ENCODE peak calls at places on chromosomes 6 and 20, in six cellular contexts. One of them, this sample, is unnamed. For H3K4me1, the result is how much of the 10 kb centered on the place peaks cover.

GRCh38 chr6:135182120-135182992 is 1.2 kb downstream of the MYB start:
- DNase-seq in A549: peak
- DNase-seq in stomach: peak
- DNase-seq in transverse colon: peak
- DNase-seq in tibial nerve: no peak
- DNase-seq in K562: peak
- DNase-seq in this sample: no peak

GRCh38 chr6:52503344-52503747 is 73.5 kb downstream of the TRAM2 start:
- DNase-seq in A549: peak
- DNase-seq in stomach: no peak
- DNase-seq in transverse colon: no peak
- DNase-seq in tibial nerve: no peak
- DNase-seq in K562: peak
- DNase-seq in this sample: no peak

GRCh38 chr20:33125983-33126382 is 42.0 kb upstream of the BPIFA2 start:
- DNase-seq in A549: no peak
- DNase-seq in stomach: peak
- DNase-seq in transverse colon: no peak
- DNase-seq in tibial nerve: no peak
- DNase-seq in K562: no peak
- DNase-seq in this sample: no peak

GRCh38 chr6:163354779-163355431 is 59.6 kb upstream of the QKI start:
- DNase-seq in A549: no peak
- DNase-seq in stomach: no peak
- DNase-seq in transverse colon: no peak
- DNase-seq in tibial nerve: peak
- DNase-seq in K562: no peak
- DNase-seq in this sample: peak

GRCh38 chr20:16350465-16350864 is 222.8 kb downstream of the KIF16B start:
- DNase-seq in A549: peak
- DNase-seq in stomach: no peak
- DNase-seq in transverse colon: no peak
- DNase-seq in tibial nerve: no peak
- DNase-seq in K562: no peak
- DNase-seq in this sample: no peak

GRCh38 chr6:3584611-3585010 is 127.8 kb upstream of the SLC22A23 start:
- DNase-seq in A549: no peak
- DNase-seq in stomach: no peak
- DNase-seq in transverse colon: no peak
- DNase-seq in tibial nerve: no peak
- DNase-seq in K562: no peak
- DNase-seq in this sample: no peak

GRCh38 chr6:37006793-37007339 is 1.4 kb downstream of the FGD2 start:
- DNase-seq in A549: no peak
- DNase-seq in stomach: no peak
- DNase-seq in transverse colon: no peak
- DNase-seq in tibial nerve: no peak
- DNase-seq in K562: no peak
- DNase-seq in this sample: no peak

GRCh38 chr6:20424679-20425078 is 23.0 kb downstream of the E2F3 start:
- DNase-seq in A549: no peak
- DNase-seq in stomach: no peak
- DNase-seq in transverse colon: no peak
- DNase-seq in tibial nerve: no peak
- DNase-seq in K562: no peak
- DNase-seq in this sample: no peak

GRCh38 chr6:5728726-5729434 is 277.8 kb downstream of the NRN1 start:
- DNase-seq in A549: no peak
- DNase-seq in stomach: no peak
- DNase-seq in transverse colon: no peak
- DNase-seq in tibial nerve: no peak
- DNase-seq in K562: no peak
- DNase-seq in this sample: no peak

GRCh38 chr6:15763827-15764226 is 101.0 kb upstream of the DTNBP1 start:
- DNase-seq in A549: peak
- DNase-seq in stomach: no peak
- DNase-seq in transverse colon: peak
- DNase-seq in tibial nerve: no peak
- DNase-seq in K562: no peak
- DNase-seq in this sample: no peak

GRCh38 chr20:13995086-13995665 is at the start of gene MACROD2:
- DNase-seq in A549: peak
- DNase-seq in stomach: peak
- DNase-seq in transverse colon: peak
- DNase-seq in tibial nerve: peak
- DNase-seq in K562: peak
- DNase-seq in this sample: peak

GRCh38 chr20:56989516-56989915 is 276.9 kb downstream of the BMP7 start:
- DNase-seq in A549: no peak
- DNase-seq in stomach: no peak
- DNase-seq in transverse colon: no peak
- DNase-seq in tibial nerve: no peak
- DNase-seq in K562: no peak
- DNase-seq in this sample: no peak

GRCh38 chr6:95230071-95230740 is 347.1 kb upstream of the MANEA start:
- DNase-seq in A549: no peak
- DNase-seq in stomach: no peak
- DNase-seq in transverse colon: no peak
- DNase-seq in tibial nerve: no peak
- DNase-seq in K562: no peak
- DNase-seq in this sample: no peak

GRCh38 chr6:9583946-9584345 is 830.9 kb downstream of the TFAP2A start:
- DNase-seq in A549: no peak
- DNase-seq in stomach: no peak
- DNase-seq in transverse colon: no peak
- DNase-seq in tibial nerve: no peak
- DNase-seq in K562: no peak
- DNase-seq in this sample: no peak

GRCh38 chr6:112054001-112054400 is at the start of gene CCN6:
- DNase-seq in A549: no peak
- DNase-seq in stomach: no peak
- DNase-seq in transverse colon: no peak
- DNase-seq in tibial nerve: no peak
- DNase-seq in K562: no peak
- DNase-seq in this sample: no peak

GRCh38 chr20:43849496-43850197 is 65.0 kb upstream of the TOX2 start:
- DNase-seq in A549: peak
- DNase-seq in stomach: no peak
- DNase-seq in transverse colon: no peak
- DNase-seq in tibial nerve: no peak
- DNase-seq in K562: no peak
- DNase-seq in this sample: no peak
- TF ChIP-seq EP300 in A549: no peak
- TF ChIP-seq EP300 in stomach: peak
- TF ChIP-seq EP300 in transverse colon: no peak
- TF ChIP-seq EP300 in tibial nerve: no peak
- TF ChIP-seq EP300 in K562: no peak
- TF ChIP-seq EP300 in this sample: no peak

DNA sequence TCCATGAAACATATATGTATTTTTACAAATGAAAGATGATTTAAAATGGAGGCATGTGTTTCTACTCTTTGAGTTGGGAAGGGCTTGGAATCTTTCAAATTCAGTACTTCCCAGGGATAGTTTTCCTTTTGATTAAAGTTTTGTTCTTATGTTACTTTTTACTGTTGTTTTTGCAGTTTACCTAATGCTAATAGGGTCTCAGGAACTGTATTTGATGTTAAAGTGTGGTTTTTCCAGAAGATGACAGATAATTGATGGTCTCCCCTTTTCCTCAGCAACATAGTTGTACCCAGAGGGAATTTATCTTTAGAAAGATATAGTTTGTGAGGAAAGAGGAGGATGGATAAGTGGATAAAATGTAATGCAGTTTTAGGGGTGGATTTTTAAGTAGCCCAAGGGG is 42.1 kb downstream of the GNAS start:
- DNase-seq in A549: no peak
- DNase-seq in stomach: no peak
- DNase-seq in transverse colon: no peak
- DNase-seq in tibial nerve: no peak
- DNase-seq in K562: no peak
- DNase-seq in this sample: no peak
- H3K4me1 ChIP-seq in A549: under half
- H3K4me1 ChIP-seq in stomach: half or more
- H3K4me1 ChIP-seq in transverse colon: under half
- H3K4me1 ChIP-seq in tibial nerve: under half
- H3K4me1 ChIP-seq in K562: under half
- H3K4me1 ChIP-seq in this sample: under half

GRCh38 chr6:96784650-96785049 is 52.6 kb downstream of the GPR63 start:
- DNase-seq in A549: no peak
- DNase-seq in stomach: no peak
- DNase-seq in transverse colon: no peak
- DNase-seq in tibial nerve: no peak
- DNase-seq in K562: no peak
- DNase-seq in this sample: no peak
- H3K27ac ChIP-seq in A549: no peak
- H3K27ac ChIP-seq in stomach: no peak
- H3K27ac ChIP-seq in transverse colon: no peak
- H3K27ac ChIP-seq in tibial nerve: no peak
- H3K27ac ChIP-seq in K562: no peak
- H3K27ac ChIP-seq in this sample: no peak

GRCh38 chr20:25340380-25340779 is 50.3 kb downstream of the ABHD12 start:
- DNase-seq in A549: no peak
- DNase-seq in stomach: no peak
- DNase-seq in transverse colon: no peak
- DNase-seq in tibial nerve: no peak
- DNase-seq in K562: no peak
- DNase-seq in this sample: no peak

GRCh38 chr20:25336561-25337422 is 53.8 kb downstream of the ABHD12 start:
- DNase-seq in A549: peak
- DNase-seq in stomach: no peak
- DNase-seq in transverse colon: no peak
- DNase-seq in tibial nerve: no peak
- DNase-seq in K562: no peak
- DNase-seq in this sample: no peak

GRCh38 chr20:25341716-25342680 is 48.6 kb downstream of the ABHD12 start:
- DNase-seq in A549: no peak
- DNase-seq in stomach: no peak
- DNase-seq in transverse colon: no peak
- DNase-seq in tibial nerve: no peak
- DNase-seq in K562: no peak
- DNase-seq in this sample: no peak

GRCh38 chr20:25339608-25340007 is 51.0 kb downstream of the ABHD12 start:
- DNase-seq in A549: no peak
- DNase-seq in stomach: peak
- DNase-seq in transverse colon: peak
- DNase-seq in tibial nerve: no peak
- DNase-seq in K562: no peak
- DNase-seq in this sample: no peak

DNA sequence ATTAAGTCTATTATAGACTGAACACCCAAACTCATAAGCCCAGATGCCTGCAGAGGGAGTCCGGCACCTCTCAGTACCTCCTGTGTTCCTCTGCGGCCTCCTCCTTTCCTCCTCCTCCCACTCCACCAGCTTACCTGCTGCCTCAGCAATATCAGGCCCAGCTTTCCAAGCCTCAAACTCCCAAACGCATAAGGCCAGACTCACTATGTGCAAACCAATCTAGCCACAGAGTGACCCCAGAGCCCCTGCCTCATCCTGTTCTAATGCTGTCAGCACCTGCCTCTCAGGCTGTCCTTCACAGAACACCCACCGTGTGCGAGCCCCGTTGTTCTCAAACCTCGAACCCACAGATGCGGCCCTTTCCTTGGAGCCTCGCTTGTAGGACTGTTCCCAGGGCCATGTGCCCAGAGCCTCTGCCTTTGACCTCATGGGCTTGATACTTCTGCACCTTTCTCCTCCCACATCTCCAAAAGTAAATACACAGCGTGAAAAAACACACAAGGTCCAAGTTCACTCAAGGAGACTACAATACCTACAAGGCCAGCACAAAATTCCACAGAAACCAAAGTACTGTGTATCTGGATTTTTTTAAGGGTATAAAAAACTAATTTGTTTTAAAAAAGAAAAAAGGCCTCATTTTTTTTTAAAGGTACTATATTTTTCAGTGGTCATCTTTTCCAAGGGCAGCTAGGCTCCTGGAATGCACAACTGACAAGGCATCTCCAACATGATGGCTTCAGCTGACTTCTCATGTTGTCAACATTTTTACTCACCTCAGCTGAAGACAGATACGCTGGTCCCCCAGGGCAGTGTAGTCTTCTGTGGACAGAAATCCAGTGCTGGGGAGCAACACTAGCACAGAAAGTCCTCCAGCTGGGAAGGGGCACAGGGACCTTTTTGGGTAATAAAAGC is 52.3 kb downstream of the ABHD12 start:
- DNase-seq in A549: peak
- DNase-seq in stomach: peak
- DNase-seq in transverse colon: no peak
- DNase-seq in tibial nerve: no peak
- DNase-seq in K562: no peak
- DNase-seq in this sample: no peak
- TF ChIP-seq EP300 in A549: no peak
- TF ChIP-seq EP300 in stomach: no peak
- TF ChIP-seq EP300 in transverse colon: no peak
- TF ChIP-seq EP300 in tibial nerve: no peak
- TF ChIP-seq EP300 in K562: no peak
- TF ChIP-seq EP300 in this sample: no peak

GRCh38 chr6:109480993-109481480 is 2.0 kb downstream of the ZBTB24 start:
- DNase-seq in A549: no peak
- DNase-seq in stomach: no peak
- DNase-seq in transverse colon: no peak
- DNase-seq in tibial nerve: no peak
- DNase-seq in K562: no peak
- DNase-seq in this sample: no peak
- H3K4me1 ChIP-seq in A549: under half
- H3K4me1 ChIP-seq in stomach: half or more
- H3K4me1 ChIP-seq in transverse colon: under half
- H3K4me1 ChIP-seq in tibial nerve: under half
- H3K4me1 ChIP-seq in K562: under half
- H3K4me1 ChIP-seq in this sample: under half

GRCh38 chr20:62489940-62490263 is 14.1 kb upstream of the GATA5 start:
- DNase-seq in A549: no peak
- DNase-seq in stomach: no peak
- DNase-seq in transverse colon: no peak
- DNase-seq in tibial nerve: no peak
- DNase-seq in K562: no peak
- DNase-seq in this sample: no peak
- H3K27ac ChIP-seq in A549: peak
- H3K27ac ChIP-seq in stomach: no peak
- H3K27ac ChIP-seq in transverse colon: no peak
- H3K27ac ChIP-seq in tibial nerve: no peak
- H3K27ac ChIP-seq in K562: no peak
- H3K27ac ChIP-seq in this sample: no peak